ENCODE peak calls at places on chromosome 16, in six cellular contexts. H, Q, R, X, Z and B are unnamed samples.
A peak's percentile ranks its signal among the peaks of the same experiment; 100 is the strongest.

GRCh38 chr16:49362230-49362629 is 11.4 kb upstream of the C16orf78 start:
- DNase-seq in H (no peak), Q (no peak), R (no peak), X (no peak), Z (peak; percentile 31), B (no peak)

GRCh38 chr16:12158428-12158827 is 181.9 kb downstream of the SNX29 start:
- DNase-seq in H (peak; percentile 71), Q (no peak), R (no peak), X (no peak), Z (no peak), B (no peak)

GRCh38 chr16:67268136-67268579 is 11.2 kb upstream of the PLEKHG4 start:
- DNase-seq in H (peak; percentile 77), Q (peak; percentile 48), R (no peak), X (no peak), Z (peak; percentile 83), B (peak; percentile 73)

GRCh38 chr16:66470556-66470955 is 43.5 kb downstream of the BEAN1 start:
- DNase-seq in H (no peak), Q (no peak), R (no peak), X (no peak), Z (no peak), B (no peak)

GRCh38 chr16:31327675-31328225 is 27.2 kb upstream of the ITGAX start:
- DNase-seq in H (no peak), Q (no peak), R (no peak), X (no peak), Z (no peak), B (no peak)

GRCh38 chr16:74570412-74571301 is 36.3 kb downstream of the GLG1 start:
- DNase-seq in H (no peak), Q (no peak), R (no peak), X (no peak), Z (no peak), B (no peak)

GRCh38 chr16:16073884-16074781 is 124.7 kb downstream of the ABCC1 start:
- DNase-seq in H (no peak), Q (no peak), R (no peak), X (no peak), Z (no peak), B (peak; percentile 79)

GRCh38 chr16:85068746-85069145 is 41.2 kb downstream of the KIAA0513 start:
- DNase-seq in H (peak; percentile 22), Q (no peak), R (no peak), X (no peak), Z (no peak), B (no peak)

GRCh38 chr16:70267516-70267915 is 15.8 kb upstream of the EXOSC6 start:
- DNase-seq in H (peak; percentile 57), Q (no peak), R (no peak), X (no peak), Z (peak; percentile 54), B (peak; percentile 66)

GRCh38 chr16:85928411-85928820 is 29.5 kb downstream of the IRF8 start:
- DNase-seq in H (no peak), Q (no peak), R (peak; percentile 68), X (no peak), Z (peak; percentile 71), B (no peak)

GRCh38 chr16:87700406-87701065 is 65.2 kb downstream of the KLHDC4 start:
- DNase-seq in H (no peak), Q (no peak), R (no peak), X (no peak), Z (no peak), B (no peak)

GRCh38 chr16:3637371-3637923 is 17.0 kb upstream of the DNASE1 start:
- DNase-seq in H (no peak), Q (no peak), R (no peak), X (peak; percentile 70), Z (peak; percentile 28), B (peak; percentile 63)

GRCh38 chr16:68756250-68757051 is 19.4 kb downstream of the CDH1 start:
- DNase-seq in H (peak; percentile 100), Q (no peak), R (no peak), X (peak; percentile 90), Z (no peak), B (peak; percentile 68)

GRCh38 chr16:85878875-85879274 is 20.1 kb upstream of the IRF8 start:
- DNase-seq in H (peak; percentile 62), Q (no peak), R (no peak), X (peak; percentile 14), Z (no peak), B (peak; percentile 39)

GRCh38 chr16:28549301-28549899 is 4.3 kb upstream of the SGF29 start:
- DNase-seq in H (peak; percentile 34), Q (no peak), R (no peak), X (peak; percentile 34), Z (no peak), B (no peak)

GRCh38 chr16:84925773-84926372 is 85.5 kb downstream of the ZDHHC7 start:
- DNase-seq in H (no peak), Q (no peak), R (no peak), X (no peak), Z (no peak), B (no peak)

GRCh38 chr16:64629622-64630021 is 492.2 kb downstream of the CDH11 start:
- DNase-seq in H (peak; percentile 80), Q (no peak), R (no peak), X (no peak), Z (no peak), B (no peak)

GRCh38 chr16:84547539-84548058 is 43.1 kb upstream of the MEAK7 start:
- DNase-seq in H (no peak), Q (no peak), R (no peak), X (no peak), Z (no peak), B (no peak)

GRCh38 chr16:77761204-77761603 is 27.2 kb upstream of the VAT1L start:
- DNase-seq in H (no peak), Q (no peak), R (no peak), X (no peak), Z (no peak), B (no peak)

GRCh38 chr16:71387045-71387871 is 28.7 kb downstream of the CALB2 start:
- DNase-seq in H (no peak), Q (no peak), R (no peak), X (no peak), Z (no peak), B (no peak)

GRCh38 chr16:87507351-87508069 is 14.7 kb upstream of the ZCCHC14 start:
- DNase-seq in H (no peak), Q (no peak), R (no peak), X (no peak), Z (no peak), B (no peak)

GRCh38 chr16:28182183-28182582 is 29.6 kb downstream of the XPO6 start:
- DNase-seq in H (no peak), Q (no peak), R (no peak), X (no peak), Z (no peak), B (no peak)

GRCh38 chr16:84600343-84601229 is 17.3 kb downstream of the COTL1 start:
- DNase-seq in H (no peak), Q (no peak), R (no peak), X (no peak), Z (no peak), B (no peak)

GRCh38 chr16:13957197-13958078 is 37.5 kb downstream of the ERCC4 start:
- DNase-seq in H (peak; percentile 95), Q (peak; percentile 41), R (peak; percentile 60), X (peak; percentile 63), Z (peak; percentile 82), B (peak; percentile 58)

GRCh38 chr16:31484491-31485171 is 1.7 kb downstream of the SLC5A2 start:
- DNase-seq in H (no peak), Q (no peak), R (no peak), X (peak; percentile 72), Z (no peak), B (peak; percentile 87)

GRCh38 chr16:24700549-24701392 is 28.7 kb upstream of the TNRC6A start:
- DNase-seq in H (peak; percentile 93), Q (peak; percentile 62), R (peak; percentile 95), X (peak; percentile 56), Z (peak; percentile 94), B (peak; percentile 17)

GRCh38 chr16:83995756-83996155 is 27.7 kb downstream of the NECAB2 start:
- DNase-seq in H (peak; percentile 34), Q (peak; percentile 29), R (no peak), X (peak; percentile 29), Z (no peak), B (peak; percentile 22)

GRCh38 chr16:89605186-89605970 is 8.1 kb upstream of the DPEP1 start:
- DNase-seq in H (no peak), Q (no peak), R (no peak), X (no peak), Z (no peak), B (no peak)
- TF ChIP-seq CTCF in H (no peak), Q (no peak), R (no peak), X (no peak), Z (no peak), B (no peak)

DNA sequence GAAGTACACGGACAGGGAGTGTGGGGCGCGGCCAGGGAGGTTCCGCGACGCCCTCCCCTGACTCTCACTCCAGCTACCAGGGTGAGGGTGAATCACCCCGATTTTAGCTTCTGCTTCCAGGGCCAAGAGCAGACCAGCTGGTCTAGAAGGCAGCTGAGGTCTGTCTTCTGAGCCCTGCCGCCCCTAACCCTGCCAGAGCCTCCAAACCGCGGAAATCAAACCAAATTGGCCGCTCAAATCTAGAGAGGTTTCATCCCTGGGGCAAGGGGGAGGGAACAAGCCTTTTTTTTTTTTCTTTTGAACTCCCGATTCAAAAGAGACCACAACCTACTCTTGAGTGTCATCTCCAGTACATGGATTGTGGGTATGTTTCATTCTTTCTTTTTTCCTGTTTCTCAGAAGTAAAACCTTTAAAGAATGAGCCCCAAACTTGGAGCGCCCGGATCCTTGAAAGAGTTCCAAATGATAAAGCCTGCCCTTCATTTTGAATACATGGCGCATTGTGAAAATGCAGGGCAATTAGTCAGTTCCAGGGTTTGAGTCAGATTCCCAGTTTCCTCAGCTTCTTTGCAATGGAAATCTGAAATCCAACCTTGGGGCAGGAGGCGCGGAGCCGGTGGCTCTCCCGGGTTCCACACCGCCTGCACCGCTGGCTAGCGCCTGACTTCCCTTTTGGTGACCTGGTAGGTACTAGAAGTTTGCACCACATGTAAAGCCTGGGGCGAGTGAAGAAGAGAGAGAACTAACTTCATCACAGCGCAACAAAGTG is 16.5 kb upstream of the ZFHX3 start:
- DNase-seq in H (no peak), Q (peak; percentile 39), R (no peak), X (no peak), Z (peak; percentile 78), B (no peak)
- H3K4me3 ChIP-seq in H (no peak overlapping the region), Q (peak overlapping the region; percentile 61), R (no peak overlapping the region), X (peak overlapping the region; percentile 8), Z (peak overlapping the region; percentile 84), B (no peak overlapping the region)

GRCh38 chr16:1465567-1465915 is 9.3 kb downstream of the CLCN7 start:
- DNase-seq in H (no peak), Q (no peak), R (no peak), X (no peak), Z (no peak), B (no peak)
- H3K36me3 ChIP-seq in H (peaks cover 4% of the 10 kb centered on the region), Q (peaks cover 17% of the 10 kb centered on the region), R (no peaks in the 10 kb centered on the region), X (no peaks in the 10 kb centered on the region), Z (peaks cover 46% of the 10 kb centered on the region), B (no peaks in the 10 kb centered on the region)

GRCh38 chr16:8955828-8956227 is 7.9 kb downstream of the USP7 start:
- DNase-seq in H (no peak), Q (no peak), R (no peak), X (no peak), Z (no peak), B (no peak)

GRCh38 chr16:8950580-8951077 is 13.1 kb downstream of the USP7 start:
- DNase-seq in H (no peak), Q (no peak), R (no peak), X (no peak), Z (no peak), B (no peak)

GRCh38 chr16:8951447-8952280 is 12.0 kb downstream of the USP7 start:
- DNase-seq in H (no peak), Q (no peak), R (no peak), X (no peak), Z (no peak), B (no peak)

GRCh38 chr16:8952281-8952751 is 11.4 kb downstream of the USP7 start:
- DNase-seq in H (no peak), Q (no peak), R (no peak), X (no peak), Z (no peak), B (no peak)

GRCh38 chr16:8953064-8953463 is 10.6 kb downstream of the USP7 start:
- DNase-seq in H (no peak), Q (no peak), R (no peak), X (no peak), Z (no peak), B (no peak)
- TF ChIP-seq CTCF in H (no peak), Q (no peak), R (no peak), X (no peak), Z (no peak), B (no peak)